ENCODE peak calls at places on chromosomes 7 and 10, in five cellular contexts. K is mesendoderm, V is upper lobe of right lung, B is heart left ventricle, X is fibroblast of lung. R is an unnamed sample. For H3K4me1, the result is how much of the 10 kb centered on the place peaks cover.

GRCh38 chr7:37332218-37333016 is 116.2 kb downstream of the ELMO1 start:
- DNase-seq in K (no peak), V (no peak), X (no peak), B (no peak), R (no peak)

GRCh38 chr10:12405342-12406320 is 56.3 kb downstream of the CAMK1D start:
- DNase-seq in B (no peak), V (no peak), K (no peak), X (no peak), R (no peak)

GRCh38 chr7:27197137-27198042 is 2.5 kb downstream of the HOXA13 start:
- DNase-seq in K (no peak), X (no peak), V (no peak), B (no peak), R (no peak)

GRCh38 chr10:52541082-52541481 is 227.0 kb downstream of the DKK1 start:
- DNase-seq in V (no peak), B (no peak), X (peak), K (no peak), R (no peak)

GRCh38 chr10:91575044-91575610 is 57.7 kb downstream of the PPP1R3C start:
- DNase-seq in X (peak), K (no peak), B (no peak), V (no peak), R (no peak)

GRCh38 chr10:29881336-29881751 is 178.0 kb downstream of the JCAD start:
- DNase-seq in K (no peak), X (peak), V (no peak), B (no peak), R (no peak)

GRCh38 chr10:85741626-85742300 is 624.8 kb downstream of the GRID1 start:
- DNase-seq in V (no peak), X (no peak), B (no peak), K (no peak), R (no peak)

GRCh38 chr7:71509381-71509780 is 377.4 kb downstream of the GALNT17 start:
- DNase-seq in X (no peak), V (no peak), B (no peak), K (no peak), R (no peak)

GRCh38 chr7:14403587-14403986 is 414.1 kb upstream of the ETV1 start:
- DNase-seq in V (no peak), B (no peak), K (no peak), X (no peak), R (no peak)

GRCh38 chr7:80439894-80440811 is 71.7 kb downstream of the GNAT3 start:
- DNase-seq in V (no peak), X (peak), K (no peak), B (no peak), R (no peak)

GRCh38 chr10:47183726-47184084 is 116.3 kb upstream of the GDF10 start:
- DNase-seq in X (peak), K (no peak), B (no peak), V (peak), R (no peak)

GRCh38 chr7:95905165-95905564 is 132.8 kb downstream of the DYNC1I1 start:
- DNase-seq in B (no peak), X (no peak), K (peak), V (no peak), R (no peak)

GRCh38 chr10:21083861-21084260 is 186.8 kb upstream of the NEBL start:
- DNase-seq in B (no peak), X (no peak), V (no peak), K (no peak), R (no peak)

GRCh38 chr7:2037805-2038635 is 194.7 kb downstream of the MAD1L1 start:
- DNase-seq in B (peak), V (peak), X (peak), K (peak), R (peak)

GRCh38 chr7:101743241-101743994 is 74.0 kb upstream of the CUX1 start:
- DNase-seq in B (peak), X (peak), V (peak), K (peak), R (peak)

GRCh38 chr10:112184379-112184778 is 814 bp upstream of the GPAM start:
- DNase-seq in K (no peak), V (no peak), B (no peak), X (no peak), R (no peak)

GRCh38 chr10:28975891-28976471 is 298.7 kb downstream of the BAMBI start:
- DNase-seq in X (no peak), B (no peak), K (no peak), V (no peak), R (no peak)

GRCh38 chr10:133161486-133162051 is 1.6 kb downstream of the KNDC1 start:
- DNase-seq in B (no peak), X (no peak), V (peak), K (peak), R (no peak)

GRCh38 chr7:2958416-2959342 is 85.0 kb downstream of the CARD11 start:
- DNase-seq in V (peak), X (no peak), K (no peak), B (no peak), R (no peak)

GRCh38 chr7:27203378-27203953 is 3.6 kb upstream of the HOXA13 start:
- DNase-seq in B (no peak), X (no peak), V (no peak), K (no peak), R (no peak)

GRCh38 chr10:102133373-102134195 is 744 bp downstream of the PPRC1 start:
- DNase-seq in X (peak), B (peak), K (peak), V (peak), R (peak)

GRCh38 chr10:63273575-63273974 is 140.4 kb downstream of the NRBF2 start:
- DNase-seq in V (no peak), K (no peak), B (no peak), X (no peak), R (no peak)

GRCh38 chr7:42494722-42495121 is 257.7 kb upstream of the GLI3 start:
- DNase-seq in K (no peak), V (no peak), B (no peak), X (no peak), R (no peak)

GRCh38 chr7:12504144-12504543 is 66.4 kb upstream of the SCIN start:
- DNase-seq in K (no peak), B (no peak), V (no peak), X (no peak), R (no peak)

GRCh38 chr7:35707422-35707821 is 12.5 kb upstream of the HERPUD2 start:
- DNase-seq in X (no peak), B (no peak), K (peak), V (no peak), R (no peak)

GRCh38 chr7:43725251-43725650 is 4.1 kb downstream of the COA1 start:
- DNase-seq in V (no peak), K (no peak), B (no peak), X (peak), R (no peak)

DNA sequence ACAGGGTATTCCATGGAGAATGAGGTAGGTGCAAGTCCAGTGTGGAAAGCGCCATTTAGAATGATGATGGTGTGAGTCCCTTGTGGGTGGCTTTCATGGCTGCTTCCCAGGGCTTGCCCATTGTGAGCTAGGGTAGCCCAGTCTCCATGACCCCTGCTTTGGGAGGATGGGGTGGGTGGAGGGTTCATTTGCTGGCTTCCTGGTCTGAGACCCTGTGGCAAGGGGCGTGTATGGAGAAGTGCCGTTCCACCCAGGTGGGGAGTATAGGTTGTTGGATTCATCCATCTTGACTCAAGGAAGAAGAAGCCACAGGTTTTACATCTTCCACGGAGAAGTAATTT is 27.7 kb downstream of the CCM2 start:
- DNase-seq in K (no peak), V (no peak), B (no peak), X (no peak), R (no peak)
- H3K4me1 ChIP-seq in K (under half), V (under half), B (under half), X (under half), R (under half)

GRCh38 chr10:71639412-71639719 is 80.2 kb downstream of the C10orf105 start:
- DNase-seq in X (no peak), B (no peak), K (no peak), V (no peak), R (no peak)

GRCh38 chr10:71638577-71639411 is 80.8 kb downstream of the C10orf105 start:
- DNase-seq in X (no peak), K (peak), V (no peak), B (no peak), R (peak)

GRCh38 chr10:71643904-71644303 is 75.7 kb downstream of the C10orf105 start:
- DNase-seq in X (no peak), V (no peak), B (no peak), K (no peak), R (no peak)

GRCh38 chr10:71641986-71642385 is 77.6 kb downstream of the C10orf105 start:
- DNase-seq in K (no peak), V (no peak), B (no peak), X (no peak), R (no peak)

DNA sequence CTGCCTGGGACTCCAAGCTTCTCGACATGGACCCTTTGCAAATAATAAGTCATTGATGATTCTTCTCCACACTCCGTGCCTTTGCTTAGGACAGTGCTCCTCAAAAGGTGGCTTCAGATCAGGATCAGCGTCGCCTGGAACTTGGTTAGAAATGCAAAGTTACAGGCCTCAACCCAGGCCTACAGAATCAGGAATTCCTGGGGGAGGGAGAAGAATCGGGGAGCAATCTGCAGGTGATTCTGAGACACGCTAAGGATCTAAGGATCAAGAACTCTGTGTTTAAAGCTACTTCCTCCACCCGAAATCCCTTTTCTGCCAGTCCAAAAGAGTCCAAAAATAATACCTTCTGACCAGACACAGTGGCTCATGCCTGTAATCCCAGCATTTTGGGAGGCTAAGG is 78.1 kb downstream of the C10orf105 start:
- DNase-seq in V (no peak), X (no peak), K (no peak), B (no peak), R (no peak)
- H3K4me1 ChIP-seq in V (under half), X (under half), K (under half), B (under half), R (under half)

DNA sequence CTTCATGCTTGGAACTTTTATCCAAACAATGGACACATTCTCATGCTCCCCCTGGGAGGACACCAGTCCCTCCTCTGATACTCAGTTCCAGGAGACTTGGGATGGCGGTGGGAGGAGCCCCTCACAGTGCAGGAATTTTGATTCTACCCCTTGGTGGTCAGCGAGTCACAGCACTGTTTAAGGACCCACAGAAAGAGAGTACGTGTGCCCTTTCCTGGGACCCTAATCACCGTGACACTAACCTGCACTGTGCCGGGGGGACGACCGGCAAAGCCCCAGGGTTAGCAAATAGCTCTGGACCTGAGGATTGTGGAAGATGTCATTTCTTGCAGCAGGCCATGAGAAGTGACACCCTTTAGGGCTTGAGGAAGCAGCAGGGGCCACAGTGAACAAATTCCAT is 10.4 kb downstream of the AFAP1L2 start:
- DNase-seq in X (no peak), B (no peak), K (no peak), V (no peak), R (no peak)
- H3K4me1 ChIP-seq in X (under half), B (under half), K (under half), V (under half), R (under half)

DNA sequence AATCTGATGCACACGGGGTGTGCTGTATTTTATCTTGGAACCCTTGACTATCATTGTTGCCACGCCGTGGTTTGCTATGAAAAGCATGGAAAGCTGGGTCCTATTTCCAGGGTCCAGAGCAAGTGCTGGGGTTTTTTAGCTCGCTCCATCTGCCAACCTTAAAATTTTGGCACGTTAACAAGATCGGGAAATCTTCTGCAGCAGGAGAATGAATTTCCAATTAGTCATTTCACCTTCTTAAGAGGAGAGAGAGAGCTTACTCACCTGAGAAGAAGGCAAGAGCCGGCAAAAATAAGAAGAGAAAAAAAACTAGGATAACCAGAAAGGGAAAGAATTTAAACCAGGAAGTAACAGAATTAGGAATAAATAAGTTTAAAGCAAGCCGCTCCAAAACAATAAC is 223.6 kb upstream of the CELF2 start:
- DNase-seq in B (no peak), K (peak), V (no peak), X (no peak), R (no peak)
- H3K4me1 ChIP-seq in B (under half), K (under half), V (under half), X (under half), R (under half)